ENCODE peak calls at places on chromosomes 2 and 18, in four cellular contexts. Z is fibroblast of lung, O is caudate nucleus, G is dermis blood vessel endothelial cell. P is an unnamed sample.

GRCh38 chr2:110806053-110806452 is 73.7 kb downstream of the ACOXL start:
- DNase-seq in Z (no peak), O (no peak), G (peak; percentile 5), P (no peak)

GRCh38 chr2:106137944-106138903 is 55.9 kb downstream of the UXS1 start:
- DNase-seq in Z (no peak), O (no peak), G (peak; percentile 60), P (no peak)

GRCh38 chr2:128301501-128301966 is 17.1 kb downstream of the HS6ST1 start:
- DNase-seq in Z (peak; percentile 98), O (no peak), G (no peak), P (no peak)

GRCh38 chr2:190879474-190880373 is 897 bp upstream of the GLS start:
- DNase-seq in Z (peak; percentile 69), O (no peak), G (no peak), P (no peak)

GRCh38 chr18:361941-362913 is 94.4 kb upstream of the THOC1 start:
- DNase-seq in Z (peak; percentile 95), O (no peak), G (peak; percentile 17), P (no peak)

GRCh38 chr2:159131267-159131790 is 155.2 kb downstream of the WDSUB1 start:
- DNase-seq in Z (no peak), O (no peak), G (no peak), P (no peak)

GRCh38 chr18:71036783-71037182 is 747.9 kb downstream of the SOCS6 start:
- DNase-seq in Z (peak; percentile 86), O (no peak), G (peak; percentile 94), P (no peak)

GRCh38 chr2:206983156-206983875 is 44.0 kb downstream of the CPO start:
- DNase-seq in Z (peak; percentile 14), O (no peak), G (peak; percentile 11), P (no peak)

GRCh38 chr2:118847447-118848172 is at the start of gene EN1:
- DNase-seq in Z (peak; percentile 88), O (no peak), G (no peak), P (no peak)

GRCh38 chr2:70420005-70420580 is 118.2 kb upstream of the FAM136A start:
- DNase-seq in Z (no peak), O (no peak), G (no peak), P (no peak)

GRCh38 chr2:38164881-38165280 is 88.9 kb upstream of the CYP1B1 start:
- DNase-seq in Z (peak; percentile 58), O (no peak), G (no peak), P (no peak)

GRCh38 chr2:3651686-3652516 is 6.1 kb upstream of the ALLC start:
- DNase-seq in Z (peak; percentile 53), O (peak; percentile 85), G (peak; percentile 65), P (peak; percentile 73)

GRCh38 chr2:119264781-119265692 is 41.4 kb downstream of the STEAP3 start:
- DNase-seq in Z (peak; percentile 31), O (no peak), G (peak; percentile 78), P (no peak)